ENCODE peak calls at places on chromosomes 4 and X, in four cellular contexts. Z is tibial artery, P is PC-3, D is RWPE1. X is an unnamed sample.

GRCh38 chrX:17692709-17693346 is 44.5 kb upstream of the SCML1 start:
- DNase-seq in D (no peak), Z (no peak), P (peak), X (no peak)

GRCh38 chr4:22502895-22503814 is 12.7 kb downstream of the ADGRA3 start:
- DNase-seq in D (no peak), Z (no peak), P (peak), X (no peak)

GRCh38 chr4:48184891-48185290 is 50.8 kb upstream of the TXK start:
- DNase-seq in P (no peak), Z (no peak), D (no peak), X (no peak)

GRCh38 chrX:46992070-46992469 is 79.8 kb downstream of the JADE3 start:
- DNase-seq in P (no peak), D (no peak), Z (no peak), X (no peak)

GRCh38 chrX:35380808-35381700 is 417.1 kb upstream of the MAGEB16 start:
- DNase-seq in Z (no peak), P (peak), D (peak), X (no peak)

GRCh38 chr4:131044368-131044767 is 1948.4 kb downstream of the C4orf33 start:
- DNase-seq in D (no peak), P (no peak), Z (no peak), X (no peak)

GRCh38 chr4:53233396-53233795 is 132.5 kb downstream of the SCFD2 start:
- DNase-seq in Z (no peak), P (no peak), D (no peak), X (no peak)

GRCh38 chrX:45710081-45710801 is 509.6 kb upstream of the DIPK2B start:
- DNase-seq in Z (no peak), P (peak), D (peak), X (peak)

GRCh38 chr4:30269850-30270249 is 450.3 kb upstream of the PCDH7 start:
- DNase-seq in P (peak), D (no peak), Z (no peak), X (no peak)

GRCh38 chr4:36285784-36286480 is 4.5 kb downstream of the DTHD1 start:
- DNase-seq in Z (no peak), P (peak), D (no peak), X (no peak)

GRCh38 chr4:189092596-189092995 is 848.1 kb upstream of the FRG1 start:
- DNase-seq in Z (no peak), D (no peak), P (no peak), X (no peak)

GRCh38 chr4:26936284-26937065 is 75.8 kb downstream of the STIM2 start:
- DNase-seq in Z (no peak), D (no peak), P (no peak), X (no peak)

GRCh38 chr4:142719854-142720541 is 126.1 kb downstream of the INPP4B start:
- DNase-seq in D (peak), P (peak), Z (no peak), X (no peak)

GRCh38 chr4:2064276-2064991 is 5.3 kb downstream of the NAT8L start:
- DNase-seq in P (peak), D (peak), Z (no peak), X (no peak)

GRCh38 chr4:148118628-148119027 is 323.6 kb downstream of the NR3C2 start:
- DNase-seq in P (no peak), Z (no peak), D (no peak), X (no peak)

GRCh38 chrX:111506826-111507225 is 4.6 kb upstream of the SERTM2 start:
- DNase-seq in D (no peak), P (no peak), Z (no peak), X (no peak)

GRCh38 chrX:148632444-148632843 is 132.0 kb downstream of the AFF2 start:
- DNase-seq in P (no peak), D (no peak), Z (no peak), X (no peak)

GRCh38 chr4:24770111-24770584 is 25.2 kb upstream of the SOD3 start:
- DNase-seq in D (peak), P (peak), Z (no peak), X (no peak)

GRCh38 chr4:153593166-153593565 is 90.9 kb upstream of the TLR2 start:
- DNase-seq in D (no peak), P (no peak), Z (no peak), X (no peak)

GRCh38 chr4:120844528-120844921 is 78.0 kb downstream of the PRDM5 start:
- DNase-seq in D (no peak), P (no peak), Z (no peak), X (no peak)

GRCh38 chrX:69123481-69123880 is 41.8 kb downstream of the PJA1 start:
- DNase-seq in D (no peak), P (no peak), Z (no peak), X (no peak)

GRCh38 chr4:5041609-5042234 is 9.6 kb upstream of the STK32B start:
- DNase-seq in D (no peak), P (no peak), Z (no peak), X (no peak)

GRCh38 chrX:43969504-43970501 is 3.4 kb downstream of the NDP start:
- DNase-seq in Z (no peak), D (no peak), P (peak), X (no peak)

GRCh38 chr4:128942547-128942946 is 133.0 kb downstream of the JADE1 start:
- DNase-seq in Z (no peak), P (no peak), D (no peak), X (no peak)

GRCh38 chrX:134572816-134573682 is 85.2 kb downstream of the PLAC1 start:
- DNase-seq in P (peak), Z (no peak), D (peak), X (no peak)

GRCh38 chr4:74619931-74620702 is 174.2 kb downstream of the BTC start:
- DNase-seq in P (peak), Z (no peak), D (no peak), X (no peak)

GRCh38 chr4:80036949-80037348 is 36.1 kb downstream of the ANTXR2 start:
- DNase-seq in P (no peak), Z (no peak), D (no peak), X (peak)

GRCh38 chr4:10403633-10404445 is 53.4 kb downstream of the ZNF518B start:
- DNase-seq in P (peak), Z (no peak), D (peak), X (peak)

GRCh38 chr4:3220586-3221494 is 28.1 kb upstream of the MSANTD1 start:
- DNase-seq in P (no peak), Z (peak), D (no peak), X (no peak)

GRCh38 chr4:76696109-76696508 is 201.8 kb downstream of the SOWAHB start:
- DNase-seq in P (peak), Z (no peak), D (no peak), X (no peak)

GRCh38 chr4:187179086-187180070 is 455.7 kb upstream of the FAT1 start:
- DNase-seq in Z (no peak), D (no peak), P (no peak), X (no peak)

GRCh38 chrX:134695999-134696398 is 37.7 kb upstream of the PLAC1 start:
- DNase-seq in D (no peak), Z (no peak), P (no peak), X (no peak)

GRCh38 chrX:1506916-1507315 is 30.1 kb downstream of the P2RY8 start:
- DNase-seq in P (no peak), D (no peak), Z (no peak), X (no peak)

GRCh38 chr4:125750399-125750798 is 435.6 kb downstream of the FAT4 start:
- DNase-seq in D (no peak), Z (no peak), P (no peak), X (no peak)

GRCh38 chrX:71941771-71942170 is 31.1 kb downstream of the NHSL2 start:
- DNase-seq in Z (no peak), D (peak), P (peak), X (no peak)

GRCh38 chr4:85952518-85952917 is 407.3 kb downstream of the MAPK10 start:
- DNase-seq in Z (no peak), P (peak), D (peak), X (no peak)

GRCh38 chr4:127559981-127560380 is 72.8 kb upstream of the INTU start:
- DNase-seq in P (no peak), D (no peak), Z (no peak), X (no peak)

GRCh38 chr4:34269593-34269992 is 1974.7 kb downstream of the ARAP2 start:
- DNase-seq in Z (no peak), D (no peak), P (no peak), X (no peak)

GRCh38 chrX:734411-734810 is 103.8 kb downstream of the SHOX start:
- DNase-seq in Z (peak), D (no peak), P (no peak), X (no peak)

GRCh38 chr4:82567444-82567843 is 5.7 kb upstream of the TMEM150C start:
- DNase-seq in D (no peak), Z (no peak), P (no peak), X (no peak)

GRCh38 chr4:82562553-82562854 is 716 bp upstream of the TMEM150C start:
- DNase-seq in P (no peak), D (no peak), Z (no peak), X (no peak)

GRCh38 chr4:82560853-82561744 is 689 bp downstream of the TMEM150C start:
- DNase-seq in D (no peak), Z (no peak), P (no peak), X (no peak)

GRCh38 chr4:82559735-82560120 is 2.1 kb downstream of the TMEM150C start:
- DNase-seq in P (no peak), D (no peak), Z (no peak), X (no peak)

GRCh38 chr4:82561745-82562552 is at the start of gene TMEM150C:
- DNase-seq in D (peak), P (peak), Z (no peak), X (no peak)
- TF ChIP-seq CTCF in D (no peak), P (no peak), Z (no peak), X (peak)

GRCh38 chr4:177220376-177220775 is 89.3 kb upstream of the NEIL3 start:
- DNase-seq in Z (no peak), D (peak), P (peak), X (no peak)
- TF ChIP-seq CTCF in Z (no peak), D (no peak), P (no peak), X (no peak)

GRCh38 chr4:84024405-84024804 is 474.7 kb downstream of the NKX6-1 start:
- DNase-seq in P (no peak), D (no peak), Z (no peak), X (no peak)

GRCh38 chr4:84032372-84032771 is 466.7 kb downstream of the NKX6-1 start:
- DNase-seq in Z (no peak), D (no peak), P (no peak), X (no peak)

GRCh38 chr4:84031401-84031800 is 467.7 kb downstream of the NKX6-1 start:
- DNase-seq in P (no peak), Z (no peak), D (no peak), X (no peak)

DNA sequence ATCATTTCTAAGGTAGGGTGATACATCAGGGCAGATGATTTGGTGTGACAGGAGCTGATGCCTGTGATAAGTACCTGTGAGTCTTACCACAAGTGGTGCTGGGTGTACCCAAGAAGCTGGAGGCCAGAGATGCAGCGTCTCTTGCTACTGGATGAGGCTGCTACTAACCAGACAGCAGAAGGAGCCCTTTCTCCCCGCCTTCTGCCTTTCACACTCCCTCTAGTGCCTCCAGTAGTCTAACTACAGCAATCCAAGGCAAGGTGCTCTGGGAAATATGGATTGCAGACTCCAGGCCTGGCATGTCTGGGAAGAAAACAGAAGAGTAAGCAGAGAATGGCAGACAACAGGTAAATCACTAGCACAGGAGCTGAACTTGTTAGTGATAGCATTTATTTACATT is 470.8 kb downstream of the NKX6-1 start:
- DNase-seq in Z (no peak), D (no peak), P (no peak), X (no peak)
- TF ChIP-seq CTCF in Z (no peak), D (no peak), P (no peak), X (no peak)

GRCh38 chr4:138887741-138888140 is 127.8 kb upstream of the NOCT start:
- DNase-seq in D (no peak), Z (no peak), P (no peak), X (no peak)

GRCh38 chr4:138887341-138887740 is 128.2 kb upstream of the NOCT start:
- DNase-seq in Z (no peak), P (no peak), D (no peak), X (no peak)

GRCh38 chr4:138891610-138892009 is 124.0 kb upstream of the NOCT start:
- DNase-seq in P (no peak), Z (no peak), D (no peak), X (no peak)

GRCh38 chr4:138890921-138891570 is 124.5 kb upstream of the NOCT start:
- DNase-seq in D (no peak), P (no peak), Z (no peak), X (no peak)

GRCh38 chr4:138889216-138889615 is 126.4 kb upstream of the NOCT start:
- DNase-seq in D (no peak), Z (no peak), P (no peak), X (no peak)
- TF ChIP-seq CTCF in D (no peak), Z (no peak), P (no peak), X (no peak)

GRCh38 chr4:15677507-15677988 is 4.1 kb upstream of the FAM200B start:
- DNase-seq in D (no peak), P (peak), Z (no peak), X (no peak)
- TF ChIP-seq CTCF in D (no peak), P (no peak), Z (no peak), X (no peak)

GRCh38 chr4:8169763-8170162 is 11.2 kb upstream of the ABLIM2 start:
- DNase-seq in D (no peak), P (no peak), Z (no peak), X (no peak)

GRCh38 chr4:8167291-8167690 is 8.7 kb upstream of the ABLIM2 start:
- DNase-seq in Z (no peak), D (no peak), P (no peak), X (no peak)

GRCh38 chr4:8167815-8168214 is 9.2 kb upstream of the ABLIM2 start:
- DNase-seq in Z (no peak), P (no peak), D (no peak), X (no peak)

GRCh38 chr4:8168832-8169598 is 10.4 kb upstream of the ABLIM2 start:
- DNase-seq in D (no peak), P (no peak), Z (no peak), X (no peak)

GRCh38 chr4:8168232-8168631 is 9.6 kb upstream of the ABLIM2 start:
- DNase-seq in Z (no peak), P (no peak), D (no peak), X (no peak)
- TF ChIP-seq CTCF in Z (no peak), P (peak), D (no peak), X (peak)

GRCh38 chrX:119686087-119686639 is 6.8 kb downstream of the SEPTIN6 start:
- DNase-seq in D (no peak), P (no peak), Z (no peak), X (no peak)
- TF ChIP-seq CTCF in D (no peak), P (no peak), Z (no peak), X (no peak)

DNA sequence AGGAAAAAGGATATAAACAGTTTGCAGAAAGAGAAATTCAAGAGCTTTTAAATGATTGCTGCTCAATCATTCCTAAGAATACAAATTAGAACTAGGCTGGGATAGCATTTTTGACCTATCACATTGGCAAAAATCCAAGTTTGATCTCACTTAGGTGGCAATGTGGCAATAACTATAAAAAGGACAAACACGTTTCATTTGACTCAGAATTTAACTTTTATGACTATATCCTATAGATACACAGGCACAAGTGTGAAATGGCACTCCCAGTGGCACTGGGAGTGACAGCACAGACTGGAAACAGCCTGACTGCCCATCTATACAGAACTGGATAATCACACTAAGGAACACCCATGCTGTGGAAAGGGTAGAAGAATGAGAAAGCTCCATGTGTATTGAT is 11.1 kb downstream of the CENPU start:
- DNase-seq in Z (no peak), D (no peak), P (peak), X (no peak)
- TF ChIP-seq CTCF in Z (no peak), D (peak), P (peak), X (no peak)

DNA sequence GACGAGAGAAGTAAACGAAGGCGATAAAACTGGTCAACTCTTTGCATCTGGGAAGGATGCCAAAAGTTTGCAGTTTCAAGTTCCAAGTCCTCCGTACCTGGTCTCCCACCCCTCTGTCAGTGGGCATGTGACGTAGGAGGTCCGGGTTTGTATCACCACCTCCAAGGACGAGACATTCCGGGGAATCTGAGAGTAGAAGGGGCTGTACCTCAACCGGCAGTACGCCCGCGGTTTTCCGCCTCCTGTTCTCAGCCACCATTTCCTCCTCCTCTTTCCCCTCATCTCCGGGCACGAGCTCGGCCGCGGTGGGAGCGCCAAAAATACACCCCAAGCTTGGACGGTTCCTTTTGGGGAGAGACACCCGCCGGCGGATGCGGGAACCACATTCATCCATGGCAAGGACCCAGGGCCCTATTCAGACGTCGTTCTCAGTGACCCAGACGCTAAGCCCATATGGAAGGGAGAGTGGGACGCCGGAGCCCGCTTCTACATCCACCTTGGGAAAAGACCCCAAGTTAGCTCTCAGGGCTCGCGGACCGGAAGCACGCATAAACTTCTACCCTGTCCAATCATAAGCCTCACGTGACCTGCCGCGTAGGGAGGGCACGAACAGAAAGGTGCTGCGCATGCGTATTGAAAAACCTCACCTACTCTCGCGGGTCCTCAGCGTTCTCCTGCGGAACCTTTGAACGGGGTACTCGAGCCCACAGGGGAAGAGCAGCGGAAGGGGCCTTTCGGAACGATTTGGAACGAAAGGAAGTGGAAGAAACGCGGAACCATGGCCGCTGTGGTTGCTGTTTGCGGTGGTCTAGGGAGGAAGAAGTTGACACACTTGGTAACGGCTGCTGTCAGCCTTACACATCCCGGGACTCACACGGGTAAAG is at the start of the genes HELQ and MRPS18C:
- DNase-seq in P (peak), D (peak), Z (peak), X (peak)
- TF ChIP-seq CTCF in P (no peak), D (peak), Z (peak), X (peak)

GRCh38 chr4:150411527-150411926 is 170.4 kb upstream of the MAB21L2 start:
- DNase-seq in Z (no peak), D (no peak), P (no peak), X (no peak)
- TF ChIP-seq CTCF in Z (no peak), D (no peak), P (no peak), X (no peak)

X was measured in AG04449.